ENCODE peak calls at places on chromosomes 12 and 14, in ten cellular contexts. One of them, this sample, is unnamed.

GRCh38 chr14:51666831-51667230 is 15.1 kb downstream of the FRMD6 start:
- DNase-seq in cardiac muscle cell: no peak
- DNase-seq in RWPE2: no peak
- DNase-seq in nephron progenitor cell: peak
- DNase-seq in iPS DF 6.9: no peak
- DNase-seq in stimulated activated CD8-positive, alpha-beta memory T cell treated with anti-CD3 and anti-CD28 coated beads, Interleukin-2, amount 100 ng/mL, for 48 hours: no peak
- DNase-seq in renal cortical epithelial cell: peak
- DNase-seq in testis: peak
- DNase-seq in astrocyte of the cerebellum: no peak
- DNase-seq in activated effector memory CD4-positive, alpha-beta T cell treated with Interleukin-2 at 50 U/mL for 16 hours: no peak
- DNase-seq in this sample: no peak

GRCh38 chr12:75341873-75342272 is 7.4 kb downstream of the GLIPR1L1 start:
- DNase-seq in activated effector memory CD4-positive, alpha-beta T cell treated with Interleukin-2 at 50 U/mL for 16 hours: no peak
- DNase-seq in iPS DF 6.9: no peak
- DNase-seq in cardiac muscle cell: no peak
- DNase-seq in renal cortical epithelial cell: no peak
- DNase-seq in astrocyte of the cerebellum: no peak
- DNase-seq in RWPE2: no peak
- DNase-seq in stimulated activated CD8-positive, alpha-beta memory T cell treated with anti-CD3 and anti-CD28 coated beads, Interleukin-2, amount 100 ng/mL, for 48 hours: no peak
- DNase-seq in testis: no peak
- DNase-seq in nephron progenitor cell: no peak
- DNase-seq in this sample: no peak

GRCh38 chr14:100306256-100306505 is at the start of gene SLC25A29:
- DNase-seq in astrocyte of the cerebellum: no peak
- DNase-seq in cardiac muscle cell: no peak
- DNase-seq in iPS DF 6.9: no peak
- DNase-seq in testis: no peak
- DNase-seq in RWPE2: no peak
- DNase-seq in renal cortical epithelial cell: no peak
- DNase-seq in activated effector memory CD4-positive, alpha-beta T cell treated with Interleukin-2 at 50 U/mL for 16 hours: no peak
- DNase-seq in stimulated activated CD8-positive, alpha-beta memory T cell treated with anti-CD3 and anti-CD28 coated beads, Interleukin-2, amount 100 ng/mL, for 48 hours: no peak
- DNase-seq in nephron progenitor cell: no peak
- DNase-seq in this sample: peak

GRCh38 chr12:69985656-69986055 is 160.6 kb downstream of the MYRFL start:
- DNase-seq in testis: no peak
- DNase-seq in cardiac muscle cell: no peak
- DNase-seq in astrocyte of the cerebellum: no peak
- DNase-seq in activated effector memory CD4-positive, alpha-beta T cell treated with Interleukin-2 at 50 U/mL for 16 hours: no peak
- DNase-seq in RWPE2: no peak
- DNase-seq in renal cortical epithelial cell: no peak
- DNase-seq in stimulated activated CD8-positive, alpha-beta memory T cell treated with anti-CD3 and anti-CD28 coated beads, Interleukin-2, amount 100 ng/mL, for 48 hours: peak
- DNase-seq in nephron progenitor cell: peak
- DNase-seq in iPS DF 6.9: peak
- DNase-seq in this sample: no peak

GRCh38 chr14:42214981-42215491 is 608.4 kb downstream of the LRFN5 start:
- DNase-seq in iPS DF 6.9: no peak
- DNase-seq in cardiac muscle cell: peak
- DNase-seq in astrocyte of the cerebellum: peak
- DNase-seq in RWPE2: no peak
- DNase-seq in stimulated activated CD8-positive, alpha-beta memory T cell treated with anti-CD3 and anti-CD28 coated beads, Interleukin-2, amount 100 ng/mL, for 48 hours: no peak
- DNase-seq in renal cortical epithelial cell: peak
- DNase-seq in testis: no peak
- DNase-seq in nephron progenitor cell: no peak
- DNase-seq in activated effector memory CD4-positive, alpha-beta T cell treated with Interleukin-2 at 50 U/mL for 16 hours: no peak
- DNase-seq in this sample: peak

GRCh38 chr12:6494351-6494743 is 445 bp downstream of the NCAPD2 start:
- DNase-seq in activated effector memory CD4-positive, alpha-beta T cell treated with Interleukin-2 at 50 U/mL for 16 hours: no peak
- DNase-seq in testis: no peak
- DNase-seq in renal cortical epithelial cell: no peak
- DNase-seq in astrocyte of the cerebellum: no peak
- DNase-seq in RWPE2: no peak
- DNase-seq in iPS DF 6.9: no peak
- DNase-seq in cardiac muscle cell: no peak
- DNase-seq in nephron progenitor cell: peak
- DNase-seq in stimulated activated CD8-positive, alpha-beta memory T cell treated with anti-CD3 and anti-CD28 coated beads, Interleukin-2, amount 100 ng/mL, for 48 hours: no peak
- DNase-seq in this sample: no peak

GRCh38 chr12:46400406-46400805 is 27.8 kb upstream of the SLC38A2 start:
- DNase-seq in nephron progenitor cell: no peak
- DNase-seq in testis: no peak
- DNase-seq in RWPE2: no peak
- DNase-seq in stimulated activated CD8-positive, alpha-beta memory T cell treated with anti-CD3 and anti-CD28 coated beads, Interleukin-2, amount 100 ng/mL, for 48 hours: no peak
- DNase-seq in renal cortical epithelial cell: no peak
- DNase-seq in iPS DF 6.9: no peak
- DNase-seq in cardiac muscle cell: no peak
- DNase-seq in astrocyte of the cerebellum: no peak
- DNase-seq in activated effector memory CD4-positive, alpha-beta T cell treated with Interleukin-2 at 50 U/mL for 16 hours: no peak
- DNase-seq in this sample: no peak

GRCh38 chr12:2179953-2180736 is 127.4 kb downstream of the CACNA1C start:
- DNase-seq in renal cortical epithelial cell: peak
- DNase-seq in cardiac muscle cell: peak
- DNase-seq in RWPE2: no peak
- DNase-seq in testis: peak
- DNase-seq in iPS DF 6.9: no peak
- DNase-seq in activated effector memory CD4-positive, alpha-beta T cell treated with Interleukin-2 at 50 U/mL for 16 hours: no peak
- DNase-seq in nephron progenitor cell: no peak
- DNase-seq in astrocyte of the cerebellum: peak
- DNase-seq in stimulated activated CD8-positive, alpha-beta memory T cell treated with anti-CD3 and anti-CD28 coated beads, Interleukin-2, amount 100 ng/mL, for 48 hours: no peak
- DNase-seq in this sample: peak

GRCh38 chr12:6163554-6164060 is 36.6 kb upstream of the CD9 start:
- DNase-seq in iPS DF 6.9: no peak
- DNase-seq in renal cortical epithelial cell: no peak
- DNase-seq in nephron progenitor cell: no peak
- DNase-seq in stimulated activated CD8-positive, alpha-beta memory T cell treated with anti-CD3 and anti-CD28 coated beads, Interleukin-2, amount 100 ng/mL, for 48 hours: no peak
- DNase-seq in RWPE2: no peak
- DNase-seq in cardiac muscle cell: no peak
- DNase-seq in activated effector memory CD4-positive, alpha-beta T cell treated with Interleukin-2 at 50 U/mL for 16 hours: no peak
- DNase-seq in astrocyte of the cerebellum: no peak
- DNase-seq in testis: no peak
- DNase-seq in this sample: no peak

GRCh38 chr14:99564256-99564902 is 39.6 kb downstream of the CCDC85C start:
- DNase-seq in renal cortical epithelial cell: peak
- DNase-seq in testis: peak
- DNase-seq in stimulated activated CD8-positive, alpha-beta memory T cell treated with anti-CD3 and anti-CD28 coated beads, Interleukin-2, amount 100 ng/mL, for 48 hours: no peak
- DNase-seq in astrocyte of the cerebellum: peak
- DNase-seq in cardiac muscle cell: peak
- DNase-seq in iPS DF 6.9: no peak
- DNase-seq in nephron progenitor cell: no peak
- DNase-seq in RWPE2: no peak
- DNase-seq in activated effector memory CD4-positive, alpha-beta T cell treated with Interleukin-2 at 50 U/mL for 16 hours: no peak
- DNase-seq in this sample: peak

GRCh38 chr14:93648440-93649168 is 139.7 kb downstream of the PRIMA1 start:
- DNase-seq in iPS DF 6.9: no peak
- DNase-seq in RWPE2: no peak
- DNase-seq in testis: no peak
- DNase-seq in astrocyte of the cerebellum: no peak
- DNase-seq in activated effector memory CD4-positive, alpha-beta T cell treated with Interleukin-2 at 50 U/mL for 16 hours: no peak
- DNase-seq in nephron progenitor cell: peak
- DNase-seq in cardiac muscle cell: no peak
- DNase-seq in stimulated activated CD8-positive, alpha-beta memory T cell treated with anti-CD3 and anti-CD28 coated beads, Interleukin-2, amount 100 ng/mL, for 48 hours: peak
- DNase-seq in renal cortical epithelial cell: peak
- DNase-seq in this sample: no peak

GRCh38 chr12:9669534-9669933 is at the start of gene CLEC2D:
- DNase-seq in iPS DF 6.9: no peak
- DNase-seq in RWPE2: no peak
- DNase-seq in activated effector memory CD4-positive, alpha-beta T cell treated with Interleukin-2 at 50 U/mL for 16 hours: no peak
- DNase-seq in cardiac muscle cell: no peak
- DNase-seq in astrocyte of the cerebellum: no peak
- DNase-seq in stimulated activated CD8-positive, alpha-beta memory T cell treated with anti-CD3 and anti-CD28 coated beads, Interleukin-2, amount 100 ng/mL, for 48 hours: no peak
- DNase-seq in testis: no peak
- DNase-seq in nephron progenitor cell: no peak
- DNase-seq in renal cortical epithelial cell: no peak
- DNase-seq in this sample: no peak

GRCh38 chr12:122086088-122086487 is 7.5 kb downstream of the MLXIP start:
- DNase-seq in renal cortical epithelial cell: no peak
- DNase-seq in stimulated activated CD8-positive, alpha-beta memory T cell treated with anti-CD3 and anti-CD28 coated beads, Interleukin-2, amount 100 ng/mL, for 48 hours: no peak
- DNase-seq in RWPE2: no peak
- DNase-seq in astrocyte of the cerebellum: no peak
- DNase-seq in nephron progenitor cell: no peak
- DNase-seq in iPS DF 6.9: no peak
- DNase-seq in testis: no peak
- DNase-seq in activated effector memory CD4-positive, alpha-beta T cell treated with Interleukin-2 at 50 U/mL for 16 hours: no peak
- DNase-seq in cardiac muscle cell: no peak
- DNase-seq in this sample: no peak

GRCh38 chr12:80756875-80757274 is 40.2 kb downstream of the MYF5 start:
- DNase-seq in RWPE2: no peak
- DNase-seq in cardiac muscle cell: peak
- DNase-seq in astrocyte of the cerebellum: no peak
- DNase-seq in activated effector memory CD4-positive, alpha-beta T cell treated with Interleukin-2 at 50 U/mL for 16 hours: no peak
- DNase-seq in nephron progenitor cell: no peak
- DNase-seq in iPS DF 6.9: no peak
- DNase-seq in stimulated activated CD8-positive, alpha-beta memory T cell treated with anti-CD3 and anti-CD28 coated beads, Interleukin-2, amount 100 ng/mL, for 48 hours: no peak
- DNase-seq in renal cortical epithelial cell: peak
- DNase-seq in testis: no peak
- DNase-seq in this sample: no peak

GRCh38 chr12:120093592-120094355 is 22.8 kb downstream of the RAB35 start:
- DNase-seq in stimulated activated CD8-positive, alpha-beta memory T cell treated with anti-CD3 and anti-CD28 coated beads, Interleukin-2, amount 100 ng/mL, for 48 hours: no peak
- DNase-seq in activated effector memory CD4-positive, alpha-beta T cell treated with Interleukin-2 at 50 U/mL for 16 hours: no peak
- DNase-seq in nephron progenitor cell: peak
- DNase-seq in testis: no peak
- DNase-seq in iPS DF 6.9: no peak
- DNase-seq in renal cortical epithelial cell: no peak
- DNase-seq in RWPE2: no peak
- DNase-seq in astrocyte of the cerebellum: no peak
- DNase-seq in cardiac muscle cell: no peak
- DNase-seq in this sample: no peak

GRCh38 chr14:99195602-99196309 is 76.2 kb downstream of the BCL11B start:
- DNase-seq in renal cortical epithelial cell: peak
- DNase-seq in RWPE2: no peak
- DNase-seq in iPS DF 6.9: no peak
- DNase-seq in testis: no peak
- DNase-seq in activated effector memory CD4-positive, alpha-beta T cell treated with Interleukin-2 at 50 U/mL for 16 hours: no peak
- DNase-seq in astrocyte of the cerebellum: peak
- DNase-seq in stimulated activated CD8-positive, alpha-beta memory T cell treated with anti-CD3 and anti-CD28 coated beads, Interleukin-2, amount 100 ng/mL, for 48 hours: no peak
- DNase-seq in nephron progenitor cell: no peak
- DNase-seq in cardiac muscle cell: no peak
- DNase-seq in this sample: no peak

GRCh38 chr14:32762886-32763285 is 175.8 kb upstream of the NPAS3 start:
- DNase-seq in cardiac muscle cell: peak
- DNase-seq in nephron progenitor cell: no peak
- DNase-seq in activated effector memory CD4-positive, alpha-beta T cell treated with Interleukin-2 at 50 U/mL for 16 hours: no peak
- DNase-seq in renal cortical epithelial cell: no peak
- DNase-seq in testis: no peak
- DNase-seq in RWPE2: no peak
- DNase-seq in iPS DF 6.9: no peak
- DNase-seq in stimulated activated CD8-positive, alpha-beta memory T cell treated with anti-CD3 and anti-CD28 coated beads, Interleukin-2, amount 100 ng/mL, for 48 hours: no peak
- DNase-seq in astrocyte of the cerebellum: no peak
- DNase-seq in this sample: no peak

GRCh38 chr14:36520601-36521525 is 831 bp upstream of the NKX2-1 start:
- DNase-seq in astrocyte of the cerebellum: no peak
- DNase-seq in cardiac muscle cell: peak
- DNase-seq in renal cortical epithelial cell: no peak
- DNase-seq in testis: no peak
- DNase-seq in RWPE2: no peak
- DNase-seq in iPS DF 6.9: no peak
- DNase-seq in stimulated activated CD8-positive, alpha-beta memory T cell treated with anti-CD3 and anti-CD28 coated beads, Interleukin-2, amount 100 ng/mL, for 48 hours: no peak
- DNase-seq in activated effector memory CD4-positive, alpha-beta T cell treated with Interleukin-2 at 50 U/mL for 16 hours: no peak
- DNase-seq in nephron progenitor cell: peak
- DNase-seq in this sample: no peak

GRCh38 chr12:106760184-106760531 is 14.3 kb upstream of the RIC8B start:
- DNase-seq in iPS DF 6.9: no peak
- DNase-seq in stimulated activated CD8-positive, alpha-beta memory T cell treated with anti-CD3 and anti-CD28 coated beads, Interleukin-2, amount 100 ng/mL, for 48 hours: no peak
- DNase-seq in nephron progenitor cell: no peak
- DNase-seq in testis: no peak
- DNase-seq in activated effector memory CD4-positive, alpha-beta T cell treated with Interleukin-2 at 50 U/mL for 16 hours: no peak
- DNase-seq in RWPE2: no peak
- DNase-seq in cardiac muscle cell: peak
- DNase-seq in renal cortical epithelial cell: no peak
- DNase-seq in astrocyte of the cerebellum: no peak
- DNase-seq in this sample: no peak

GRCh38 chr12:113163030-113163360 is 13.5 kb downstream of the CFAP73 start:
- DNase-seq in RWPE2: no peak
- DNase-seq in astrocyte of the cerebellum: no peak
- DNase-seq in cardiac muscle cell: no peak
- DNase-seq in testis: no peak
- DNase-seq in stimulated activated CD8-positive, alpha-beta memory T cell treated with anti-CD3 and anti-CD28 coated beads, Interleukin-2, amount 100 ng/mL, for 48 hours: no peak
- DNase-seq in activated effector memory CD4-positive, alpha-beta T cell treated with Interleukin-2 at 50 U/mL for 16 hours: no peak
- DNase-seq in nephron progenitor cell: no peak
- DNase-seq in iPS DF 6.9: no peak
- DNase-seq in renal cortical epithelial cell: no peak
- DNase-seq in this sample: no peak

GRCh38 chr12:51082561-51083139 is 746 bp downstream of the CSRNP2 start:
- DNase-seq in cardiac muscle cell: peak
- DNase-seq in iPS DF 6.9: peak
- DNase-seq in RWPE2: no peak
- DNase-seq in astrocyte of the cerebellum: no peak
- DNase-seq in stimulated activated CD8-positive, alpha-beta memory T cell treated with anti-CD3 and anti-CD28 coated beads, Interleukin-2, amount 100 ng/mL, for 48 hours: no peak
- DNase-seq in activated effector memory CD4-positive, alpha-beta T cell treated with Interleukin-2 at 50 U/mL for 16 hours: no peak
- DNase-seq in renal cortical epithelial cell: no peak
- DNase-seq in nephron progenitor cell: no peak
- DNase-seq in testis: peak
- DNase-seq in this sample: no peak

GRCh38 chr12:49961111-49961922 is at the start of gene AQP5:
- DNase-seq in nephron progenitor cell: peak
- DNase-seq in cardiac muscle cell: no peak
- DNase-seq in iPS DF 6.9: no peak
- DNase-seq in renal cortical epithelial cell: no peak
- DNase-seq in testis: no peak
- DNase-seq in RWPE2: no peak
- DNase-seq in activated effector memory CD4-positive, alpha-beta T cell treated with Interleukin-2 at 50 U/mL for 16 hours: no peak
- DNase-seq in astrocyte of the cerebellum: no peak
- DNase-seq in stimulated activated CD8-positive, alpha-beta memory T cell treated with anti-CD3 and anti-CD28 coated beads, Interleukin-2, amount 100 ng/mL, for 48 hours: no peak
- DNase-seq in this sample: no peak

GRCh38 chr14:45287609-45288008 is 34.6 kb upstream of the MIS18BP1 start:
- DNase-seq in astrocyte of the cerebellum: no peak
- DNase-seq in iPS DF 6.9: no peak
- DNase-seq in testis: no peak
- DNase-seq in renal cortical epithelial cell: no peak
- DNase-seq in activated effector memory CD4-positive, alpha-beta T cell treated with Interleukin-2 at 50 U/mL for 16 hours: no peak
- DNase-seq in cardiac muscle cell: no peak
- DNase-seq in nephron progenitor cell: no peak
- DNase-seq in RWPE2: no peak
- DNase-seq in stimulated activated CD8-positive, alpha-beta memory T cell treated with anti-CD3 and anti-CD28 coated beads, Interleukin-2, amount 100 ng/mL, for 48 hours: no peak
- DNase-seq in this sample: no peak

GRCh38 chr14:89990218-89990617 is 34.5 kb downstream of the TDP1 start:
- DNase-seq in iPS DF 6.9: no peak
- DNase-seq in renal cortical epithelial cell: no peak
- DNase-seq in nephron progenitor cell: no peak
- DNase-seq in astrocyte of the cerebellum: no peak
- DNase-seq in stimulated activated CD8-positive, alpha-beta memory T cell treated with anti-CD3 and anti-CD28 coated beads, Interleukin-2, amount 100 ng/mL, for 48 hours: no peak
- DNase-seq in testis: no peak
- DNase-seq in RWPE2: no peak
- DNase-seq in cardiac muscle cell: no peak
- DNase-seq in activated effector memory CD4-positive, alpha-beta T cell treated with Interleukin-2 at 50 U/mL for 16 hours: no peak
- DNase-seq in this sample: no peak

GRCh38 chr12:52907092-52907810 is 2.4 kb upstream of the KRT8 start:
- DNase-seq in testis: peak
- DNase-seq in activated effector memory CD4-positive, alpha-beta T cell treated with Interleukin-2 at 50 U/mL for 16 hours: no peak
- DNase-seq in iPS DF 6.9: no peak
- DNase-seq in renal cortical epithelial cell: peak
- DNase-seq in RWPE2: peak
- DNase-seq in nephron progenitor cell: no peak
- DNase-seq in stimulated activated CD8-positive, alpha-beta memory T cell treated with anti-CD3 and anti-CD28 coated beads, Interleukin-2, amount 100 ng/mL, for 48 hours: no peak
- DNase-seq in astrocyte of the cerebellum: no peak
- DNase-seq in cardiac muscle cell: peak
- DNase-seq in this sample: no peak

GRCh38 chr12:6745751-6746525 is 7.0 kb downstream of the MLF2 start:
- DNase-seq in testis: no peak
- DNase-seq in astrocyte of the cerebellum: no peak
- DNase-seq in stimulated activated CD8-positive, alpha-beta memory T cell treated with anti-CD3 and anti-CD28 coated beads, Interleukin-2, amount 100 ng/mL, for 48 hours: no peak
- DNase-seq in activated effector memory CD4-positive, alpha-beta T cell treated with Interleukin-2 at 50 U/mL for 16 hours: no peak
- DNase-seq in RWPE2: no peak
- DNase-seq in cardiac muscle cell: no peak
- DNase-seq in iPS DF 6.9: no peak
- DNase-seq in renal cortical epithelial cell: no peak
- DNase-seq in nephron progenitor cell: no peak
- DNase-seq in this sample: no peak

GRCh38 chr12:2035421-2036080 is 17.2 kb upstream of the CACNA1C start:
- DNase-seq in testis: no peak
- DNase-seq in astrocyte of the cerebellum: no peak
- DNase-seq in renal cortical epithelial cell: no peak
- DNase-seq in RWPE2: no peak
- DNase-seq in nephron progenitor cell: no peak
- DNase-seq in stimulated activated CD8-positive, alpha-beta memory T cell treated with anti-CD3 and anti-CD28 coated beads, Interleukin-2, amount 100 ng/mL, for 48 hours: no peak
- DNase-seq in iPS DF 6.9: no peak
- DNase-seq in activated effector memory CD4-positive, alpha-beta T cell treated with Interleukin-2 at 50 U/mL for 16 hours: no peak
- DNase-seq in cardiac muscle cell: no peak
- DNase-seq in this sample: no peak

GRCh38 chr12:108907861-108908302 is 28.0 kb downstream of the DAO start:
- DNase-seq in iPS DF 6.9: no peak
- DNase-seq in activated effector memory CD4-positive, alpha-beta T cell treated with Interleukin-2 at 50 U/mL for 16 hours: no peak
- DNase-seq in RWPE2: no peak
- DNase-seq in renal cortical epithelial cell: peak
- DNase-seq in testis: no peak
- DNase-seq in cardiac muscle cell: no peak
- DNase-seq in stimulated activated CD8-positive, alpha-beta memory T cell treated with anti-CD3 and anti-CD28 coated beads, Interleukin-2, amount 100 ng/mL, for 48 hours: no peak
- DNase-seq in nephron progenitor cell: no peak
- DNase-seq in astrocyte of the cerebellum: no peak
- DNase-seq in this sample: no peak